ENCODE peak calls at places on chromosomes 13 and 19, in four cellular contexts. Q, X, S and R are unnamed samples.
A peak's percentile ranks its signal among the peaks of the same experiment; 100 is the strongest.

GRCh38 chr19:47853003-47853402 is 6.0 kb upstream of the TPRX2 start:
- DNase-seq in Q (no peak), S (no peak), X (no peak), R (no peak)

GRCh38 chr19:44671400-44671799 is at the start of gene CEACAM19:
- DNase-seq in S (no peak), X (no peak), Q (no peak), R (no peak)

GRCh38 chr13:106755542-106755941 is 187.6 kb upstream of the ARGLU1 start:
- DNase-seq in S (no peak), X (no peak), Q (no peak), R (no peak)

GRCh38 chr19:42272989-42273406 is 3.9 kb downstream of the CIC start:
- DNase-seq in Q (no peak), X (no peak), S (no peak), R (no peak)

GRCh38 chr13:104281910-104282309 is 1215.7 kb upstream of the SLC10A2 start:
- DNase-seq in Q (no peak), X (no peak), S (no peak), R (no peak)

GRCh38 chr19:10751109-10751972 is 33.5 kb downstream of the DNM2 start:
- DNase-seq in Q (peak; percentile 74), S (no peak), X (no peak), R (no peak)

GRCh38 chr19:11196406-11197287 is 698 bp downstream of the KANK2 start:
- DNase-seq in S (no peak), Q (no peak), X (peak; percentile 52), R (no peak)

GRCh38 chr13:57063007-57063406 is 77.7 kb upstream of the PRR20A start:
- DNase-seq in X (no peak), S (no peak), Q (no peak), R (no peak)

GRCh38 chr19:12648088-12648487 is 18.5 kb downstream of the MAN2B1 start:
- DNase-seq in S (no peak), X (peak; percentile 55), Q (no peak), R (no peak)

GRCh38 chr13:42422681-42423080 is 150.7 kb downstream of the AKAP11 start:
- DNase-seq in S (no peak), X (no peak), Q (no peak), R (no peak)
- TF ChIP-seq SPI1 in S (no peak), X (no peak), Q (no peak), R (no peak)

DNA sequence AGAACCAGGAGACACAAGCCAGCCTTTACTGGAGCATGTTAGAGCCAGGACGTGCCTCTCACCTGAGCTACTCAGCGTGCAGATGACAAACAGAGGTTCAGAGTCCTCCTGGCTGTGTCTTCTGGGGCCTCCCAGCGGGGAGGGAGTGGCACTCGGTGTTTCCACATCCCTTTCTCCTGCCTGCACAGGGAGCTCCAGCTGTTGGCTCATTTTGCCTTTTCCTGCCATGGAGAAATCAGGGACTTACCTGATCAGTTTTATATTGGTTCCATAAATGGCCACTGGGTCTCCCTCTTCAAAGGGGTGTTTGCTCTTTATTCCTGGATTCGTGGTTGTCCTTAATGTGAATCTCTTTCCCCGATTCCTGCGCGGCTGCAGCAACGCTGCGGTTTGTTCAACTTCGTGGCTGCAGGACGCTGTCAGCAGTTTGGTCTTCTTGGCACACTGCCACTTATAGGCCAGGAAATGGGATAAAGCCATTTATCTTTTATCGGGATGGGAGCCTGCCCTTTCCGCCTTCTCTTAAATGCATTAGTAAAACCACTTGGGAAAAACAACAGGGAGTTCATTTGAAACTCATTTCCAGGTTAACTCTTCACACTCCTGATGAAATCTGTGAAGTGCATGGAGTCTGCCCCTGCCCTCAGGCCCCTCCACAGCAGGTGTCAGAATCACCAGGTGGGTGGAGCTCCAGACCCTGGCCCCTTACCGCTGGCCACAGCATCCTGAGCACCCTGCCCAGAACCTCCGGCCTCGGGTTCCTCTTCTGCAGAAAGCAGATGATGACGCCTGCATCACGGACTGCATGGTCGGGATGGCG is 39.8 kb upstream of the MCF2L start:
- DNase-seq in S (no peak), Q (peak; percentile 19), X (no peak), R (no peak)
- TF ChIP-seq SPI1 in S (no peak), Q (no peak), X (no peak), R (no peak)

DNA sequence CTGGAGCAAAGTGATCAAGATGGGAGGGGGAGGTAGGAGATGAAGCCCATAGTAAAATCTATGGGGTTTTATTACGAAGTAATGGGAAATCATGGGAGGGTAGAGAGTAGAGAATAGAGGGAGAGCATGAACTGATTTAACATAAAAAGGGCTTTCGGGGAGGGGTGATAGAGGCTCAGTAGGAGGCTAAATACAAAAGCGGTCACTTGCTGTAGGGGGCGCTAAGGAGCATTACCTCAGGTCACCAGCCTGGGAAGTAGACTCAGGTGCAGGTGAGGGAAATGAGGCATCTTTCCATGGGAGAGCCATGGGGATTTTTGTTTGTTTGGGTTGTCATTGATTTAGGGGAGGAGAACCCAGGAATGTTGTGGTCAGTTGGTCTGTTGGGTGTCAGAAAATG is 14.1 kb downstream of the KRTDAP start:
- DNase-seq in Q (no peak), S (no peak), X (peak; percentile 53), R (no peak)
- TF ChIP-seq SPI1 in Q (no peak), S (no peak), X (no peak), R (no peak)

GRCh38 chr13:38667526-38668094 is 19.3 kb upstream of the FREM2 start:
- DNase-seq in X (no peak), S (no peak), Q (no peak), R (no peak)
- TF ChIP-seq SPI1 in X (no peak), S (no peak), Q (no peak), R (no peak)

GRCh38 chr19:14363203-14364097 is 17.8 kb upstream of the ADGRE5 start:
- DNase-seq in S (no peak), Q (peak; percentile 70), X (peak; percentile 95), R (no peak)
- TF ChIP-seq SPI1 in S (no peak), Q (no peak), X (no peak), R (no peak)

GRCh38 chr13:29523199-29523931 is 72.1 kb downstream of the SLC7A1 start:
- DNase-seq in X (no peak), S (no peak), Q (no peak), R (no peak)

GRCh38 chr13:29519921-29520320 is 75.6 kb downstream of the SLC7A1 start:
- DNase-seq in S (no peak), X (no peak), Q (no peak), R (no peak)

GRCh38 chr13:29522044-29522685 is 73.3 kb downstream of the SLC7A1 start:
- DNase-seq in X (no peak), Q (no peak), S (no peak), R (no peak)

GRCh38 chr13:29521336-29521735 is 74.2 kb downstream of the SLC7A1 start:
- DNase-seq in S (no peak), Q (no peak), X (no peak), R (no peak)

GRCh38 chr13:29520671-29521070 is 74.8 kb downstream of the SLC7A1 start:
- DNase-seq in Q (no peak), X (no peak), S (no peak), R (no peak)
- TF ChIP-seq SPI1 in Q (no peak), X (no peak), S (no peak), R (no peak)

GRCh38 chr13:43157796-43158195 is 134.4 kb downstream of the DNAJC15 start:
- DNase-seq in S (no peak), Q (no peak), X (no peak), R (no peak)

GRCh38 chr13:43156916-43157315 is 133.5 kb downstream of the DNAJC15 start:
- DNase-seq in X (no peak), S (no peak), Q (no peak), R (no peak)

GRCh38 chr13:43154839-43155238 is 131.5 kb downstream of the DNAJC15 start:
- DNase-seq in X (no peak), S (no peak), Q (no peak), R (no peak)

GRCh38 chr13:43154083-43154739 is 130.8 kb downstream of the DNAJC15 start:
- DNase-seq in X (no peak), Q (no peak), S (no peak), R (no peak)

GRCh38 chr13:43153436-43154082 is 130.2 kb downstream of the DNAJC15 start:
- DNase-seq in Q (no peak), X (no peak), S (no peak), R (no peak)
- TF ChIP-seq SPI1 in Q (no peak), X (no peak), S (no peak), R (no peak)

GRCh38 chr13:25775275-25775674 is 276.5 kb downstream of the SHISA2 start:
- DNase-seq in Q (no peak), X (no peak), S (no peak), R (no peak)
- TF ChIP-seq SPI1 in Q (no peak), X (no peak), S (no peak), R (no peak)

DNA sequence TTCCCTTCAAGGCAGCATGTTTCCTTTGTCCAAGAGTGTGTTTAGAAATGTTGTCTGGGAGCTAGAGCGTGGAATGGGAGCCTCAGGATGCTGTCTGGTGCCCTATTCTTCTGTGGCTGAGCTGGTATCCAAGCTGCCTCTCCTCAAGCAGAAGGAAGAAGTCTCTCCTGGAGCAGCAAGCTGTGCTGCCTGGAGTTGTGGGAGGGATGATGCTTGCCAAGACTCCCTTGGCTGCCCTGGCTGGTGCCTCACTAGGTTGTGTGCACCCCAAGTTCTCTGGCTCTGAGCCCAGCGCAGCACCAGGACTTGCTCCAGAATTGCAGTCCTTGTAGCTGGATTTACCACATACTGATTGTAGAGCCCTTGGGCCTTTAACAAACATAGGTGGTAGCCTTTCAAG is 4.7 kb upstream of the CYP4F3 start:
- DNase-seq in S (no peak), Q (no peak), X (no peak), R (no peak)
- TF ChIP-seq SPI1 in S (no peak), Q (no peak), X (no peak), R (no peak)

GRCh38 chr19:35533201-35533821 is at the start of gene GAPDHS:
- DNase-seq in S (no peak), X (peak; percentile 41), Q (no peak), R (no peak)

GRCh38 chr19:35531291-35531690 is 2.0 kb upstream of the GAPDHS start:
- DNase-seq in Q (no peak), S (no peak), X (no peak), R (no peak)

GRCh38 chr19:35534803-35535480 is 1.7 kb downstream of the GAPDHS start:
- DNase-seq in S (no peak), X (no peak), Q (no peak), R (no peak)

GRCh38 chr19:35529241-35530218 is 1.4 kb upstream of the SBSN start:
- DNase-seq in Q (no peak), X (no peak), S (no peak), R (no peak)

GRCh38 chr19:35533822-35534521 is 716 bp downstream of the GAPDHS start:
- DNase-seq in S (no peak), X (peak; percentile 29), Q (peak; percentile 17), R (peak; percentile 56)
- TF ChIP-seq SPI1 in S (no peak), X (no peak), Q (no peak), R (no peak)